ENCODE peak calls at places on chromosomes 11 and 22, in eight cellular contexts. M, R, I, X, Q, O, D and C are unnamed samples. For H3K36me3, the result is how much of the 10 kb centered on the place peaks cover.

GRCh38 chr11:93686812-93687211 is 25.3 kb downstream of the CEP295 start:
- DNase-seq in M (no peak), R (no peak), I (no peak), X (no peak), Q (peak), O (no peak), D (no peak), C (no peak)

GRCh38 chr11:12126352-12127019 is 16.1 kb downstream of the MICAL2 start:
- DNase-seq in M (no peak), R (no peak), I (peak), X (no peak), Q (peak), O (no peak), D (no peak), C (no peak)

GRCh38 chr11:61919113-61919840 is 1.9 kb upstream of the RAB3IL1 start:
- DNase-seq in M (peak), R (no peak), I (no peak), X (no peak), Q (no peak), O (no peak), D (no peak), C (peak)

GRCh38 chr11:122170815-122171475 is 54.9 kb upstream of the BLID start:
- DNase-seq in M (no peak), R (no peak), I (peak), X (no peak), Q (peak), O (no peak), D (no peak), C (no peak)

GRCh38 chr11:95519912-95520311 is 269.7 kb downstream of the FAM76B start:
- DNase-seq in M (no peak), R (no peak), I (no peak), X (peak), Q (no peak), O (no peak), D (no peak), C (no peak)

GRCh38 chr22:27045103-27045940 is 387.9 kb downstream of the MIAT start:
- DNase-seq in M (no peak), R (no peak), I (peak), X (no peak), Q (peak), O (no peak), D (no peak), C (no peak)

GRCh38 chr11:2205214-2205770 is 33.7 kb upstream of the TH start:
- DNase-seq in M (peak), R (no peak), I (no peak), X (no peak), Q (no peak), O (no peak), D (no peak), C (no peak)

GRCh38 chr11:61751384-61751783 is 1.1 kb upstream of the MYRF start:
- DNase-seq in M (no peak), R (peak), I (no peak), X (no peak), Q (no peak), O (no peak), D (no peak), C (no peak)

GRCh38 chr11:71286701-71287643 is 34.6 kb upstream of the SHANK2 start:
- DNase-seq in M (no peak), R (peak), I (peak), X (no peak), Q (peak), O (no peak), D (peak), C (no peak)

GRCh38 chr11:95829580-95830259 is 39.4 kb downstream of the CEP57 start:
- DNase-seq in M (no peak), R (no peak), I (peak), X (no peak), Q (peak), O (no peak), D (no peak), C (no peak)

GRCh38 chr22:36056980-36057379 is 28.4 kb upstream of the RBFOX2 start:
- DNase-seq in M (no peak), R (no peak), I (peak), X (no peak), Q (peak), O (no peak), D (no peak), C (no peak)

GRCh38 chr11:112734207-112734606 is 227.0 kb upstream of the NCAM1 start:
- DNase-seq in M (no peak), R (peak), I (peak), X (no peak), Q (peak), O (no peak), D (no peak), C (peak)

GRCh38 chr11:120404495-120404894 is 68.3 kb downstream of the ARHGEF12 start:
- DNase-seq in M (no peak), R (peak), I (no peak), X (no peak), Q (no peak), O (no peak), D (no peak), C (peak)
- H3K4me3 ChIP-seq in M (no peak), R (no peak), I (no peak), X (no peak), Q (no peak), O (no peak), D (no peak), C (no peak)

GRCh38 chr22:30336752-30337460 is 10.2 kb upstream of the TBC1D10A start:
- DNase-seq in M (no peak), R (no peak), I (no peak), X (no peak), Q (no peak), O (no peak), D (no peak), C (no peak)
- H3K36me3 ChIP-seq in M (under half), R (under half), I (half or more), X (half or more), Q (half or more), O (under half), D (half or more), C (half or more)

GRCh38 chr11:40290031-40290650 is 1169.3 kb downstream of the LRRC4C start:
- DNase-seq in M (no peak), R (no peak), I (no peak), X (no peak), Q (peak), O (no peak), D (no peak), C (no peak)

GRCh38 chr11:40291304-40292100 is 1168.0 kb downstream of the LRRC4C start:
- DNase-seq in M (no peak), R (no peak), I (no peak), X (no peak), Q (no peak), O (no peak), D (no peak), C (no peak)

GRCh38 chr11:40288212-40288803 is 1171.1 kb downstream of the LRRC4C start:
- DNase-seq in M (no peak), R (no peak), I (no peak), X (no peak), Q (no peak), O (no peak), D (no peak), C (no peak)

GRCh38 chr11:40286137-40286536 is 1173.3 kb downstream of the LRRC4C start:
- DNase-seq in M (no peak), R (no peak), I (no peak), X (no peak), Q (no peak), O (no peak), D (no peak), C (no peak)

DNA sequence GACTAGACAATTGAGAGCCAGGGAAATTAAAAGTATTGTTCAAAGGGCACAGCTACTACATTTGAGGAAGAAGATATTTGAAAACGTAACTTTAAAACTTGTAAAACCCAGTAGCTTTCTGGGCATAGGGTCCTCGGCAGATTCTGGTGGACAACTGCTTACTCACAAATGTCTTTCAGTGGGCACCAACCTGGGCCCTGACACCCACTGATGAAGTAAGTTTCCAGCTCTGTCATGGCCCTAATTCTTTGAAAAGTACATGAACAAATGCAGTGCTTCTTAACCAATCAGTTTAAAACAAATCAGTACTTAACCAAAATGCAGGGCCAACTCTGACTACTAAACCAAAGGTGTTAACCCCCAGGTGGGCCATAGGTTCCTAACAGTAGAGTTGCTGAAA is 1170.1 kb downstream of the LRRC4C start:
- DNase-seq in M (no peak), R (no peak), I (no peak), X (no peak), Q (no peak), O (no peak), D (no peak), C (peak)
- H3K4me3 ChIP-seq in M (no peak), R (no peak), I (no peak), X (no peak), Q (no peak), O (no peak), D (no peak), C (no peak)

GRCh38 chr22:33332538-33332937 is 274.4 kb upstream of the SYN3 start:
- DNase-seq in M (no peak), R (no peak), I (no peak), X (no peak), Q (no peak), O (no peak), D (no peak), C (no peak)
- H3K36me3 ChIP-seq in M (under half), R (under half), I (under half), X (under half), Q (under half), O (under half), D (under half), C (under half)